ENCODE peak calls at places on chromosomes 12 and 14, in four cellular contexts. One of them, this sample, is unnamed.
A peak's percentile ranks its signal among the peaks of the same experiment; 100 is the strongest.

GRCh38 chr14:77950371-77950770 is 150.5 kb downstream of the ADCK1 start:
- DNase-seq in HS-5: no peak
- DNase-seq in omental fat pad: no peak
- DNase-seq in activated CD4-positive, alpha-beta T cell treated with anti-CD3 and anti-CD28 coated beads for 24 hours: no peak
- DNase-seq in this sample: no peak

GRCh38 chr14:98138666-98139065 is 1133.3 kb downstream of the BCL11B start:
- DNase-seq in HS-5: no peak
- DNase-seq in omental fat pad: no peak
- DNase-seq in activated CD4-positive, alpha-beta T cell treated with anti-CD3 and anti-CD28 coated beads for 24 hours: peak; percentile 39
- DNase-seq in this sample: no peak

GRCh38 chr12:104670439-104671406 is 214.0 kb downstream of the CHST11 start:
- DNase-seq in HS-5: no peak
- DNase-seq in omental fat pad: no peak
- DNase-seq in activated CD4-positive, alpha-beta T cell treated with anti-CD3 and anti-CD28 coated beads for 24 hours: no peak
- DNase-seq in this sample: no peak

GRCh38 chr14:92846162-92846897 is 52.2 kb downstream of the GOLGA5 start:
- DNase-seq in HS-5: peak; percentile 31
- DNase-seq in omental fat pad: no peak
- DNase-seq in activated CD4-positive, alpha-beta T cell treated with anti-CD3 and anti-CD28 coated beads for 24 hours: no peak
- DNase-seq in this sample: no peak

GRCh38 chr12:52837781-52838736 is 3.9 kb upstream of the KRT79 start:
- DNase-seq in HS-5: no peak
- DNase-seq in omental fat pad: no peak
- DNase-seq in activated CD4-positive, alpha-beta T cell treated with anti-CD3 and anti-CD28 coated beads for 24 hours: no peak
- DNase-seq in this sample: no peak

GRCh38 chr14:72513994-72514659 is 379.8 kb downstream of the DPF3 start:
- DNase-seq in HS-5: no peak
- DNase-seq in omental fat pad: no peak
- DNase-seq in activated CD4-positive, alpha-beta T cell treated with anti-CD3 and anti-CD28 coated beads for 24 hours: no peak
- DNase-seq in this sample: no peak

GRCh38 chr12:110105159-110105558 is 19.0 kb upstream of the IFT81 start:
- DNase-seq in HS-5: no peak
- DNase-seq in omental fat pad: no peak
- DNase-seq in activated CD4-positive, alpha-beta T cell treated with anti-CD3 and anti-CD28 coated beads for 24 hours: no peak
- DNase-seq in this sample: no peak

GRCh38 chr12:93100610-93101009 is 171.5 kb upstream of the EEA1 start:
- DNase-seq in HS-5: no peak
- DNase-seq in omental fat pad: no peak
- DNase-seq in activated CD4-positive, alpha-beta T cell treated with anti-CD3 and anti-CD28 coated beads for 24 hours: no peak
- DNase-seq in this sample: no peak

GRCh38 chr12:1884651-1885050 is 33.8 kb downstream of the CACNA2D4 start:
- DNase-seq in HS-5: no peak
- DNase-seq in omental fat pad: no peak
- DNase-seq in activated CD4-positive, alpha-beta T cell treated with anti-CD3 and anti-CD28 coated beads for 24 hours: no peak
- DNase-seq in this sample: no peak

GRCh38 chr12:107374136-107374535 is 280.8 kb upstream of the CRY1 start:
- DNase-seq in HS-5: no peak
- DNase-seq in omental fat pad: no peak
- DNase-seq in activated CD4-positive, alpha-beta T cell treated with anti-CD3 and anti-CD28 coated beads for 24 hours: no peak
- DNase-seq in this sample: no peak

GRCh38 chr12:25958254-25959068 is at the start of gene RASSF8:
- DNase-seq in HS-5: no peak
- DNase-seq in omental fat pad: no peak
- DNase-seq in activated CD4-positive, alpha-beta T cell treated with anti-CD3 and anti-CD28 coated beads for 24 hours: no peak
- DNase-seq in this sample: peak; percentile 53

GRCh38 chr12:2642176-2642892 is 152.4 kb upstream of the FKBP4 start:
- DNase-seq in HS-5: no peak
- DNase-seq in omental fat pad: no peak
- DNase-seq in activated CD4-positive, alpha-beta T cell treated with anti-CD3 and anti-CD28 coated beads for 24 hours: no peak
- DNase-seq in this sample: no peak

GRCh38 chr12:28446031-28446430 is 255.8 kb downstream of the CCDC91 start:
- DNase-seq in HS-5: no peak
- DNase-seq in omental fat pad: no peak
- DNase-seq in activated CD4-positive, alpha-beta T cell treated with anti-CD3 and anti-CD28 coated beads for 24 hours: no peak
- DNase-seq in this sample: no peak

GRCh38 chr14:22039938-22040780 is 366.5 kb upstream of the OR4E1 start:
- DNase-seq in HS-5: no peak
- DNase-seq in omental fat pad: no peak
- DNase-seq in activated CD4-positive, alpha-beta T cell treated with anti-CD3 and anti-CD28 coated beads for 24 hours: peak; percentile 22
- DNase-seq in this sample: no peak

GRCh38 chr14:102500190-102500661 is 9.3 kb downstream of the ANKRD9 start:
- DNase-seq in HS-5: no peak
- DNase-seq in omental fat pad: no peak
- DNase-seq in activated CD4-positive, alpha-beta T cell treated with anti-CD3 and anti-CD28 coated beads for 24 hours: no peak
- DNase-seq in this sample: no peak

GRCh38 chr12:52436000-52436827 is 2.0 kb upstream of the KRT75 start:
- DNase-seq in HS-5: no peak
- DNase-seq in omental fat pad: no peak
- DNase-seq in activated CD4-positive, alpha-beta T cell treated with anti-CD3 and anti-CD28 coated beads for 24 hours: no peak
- DNase-seq in this sample: no peak

GRCh38 chr12:24425601-24425970 is 476.1 kb upstream of the SOX5 start:
- DNase-seq in HS-5: no peak
- DNase-seq in omental fat pad: no peak
- DNase-seq in activated CD4-positive, alpha-beta T cell treated with anti-CD3 and anti-CD28 coated beads for 24 hours: no peak
- DNase-seq in this sample: no peak

GRCh38 chr14:24818054-24818822 is 184.2 kb upstream of the GZMB start:
- DNase-seq in HS-5: no peak
- DNase-seq in omental fat pad: no peak
- DNase-seq in activated CD4-positive, alpha-beta T cell treated with anti-CD3 and anti-CD28 coated beads for 24 hours: no peak
- DNase-seq in this sample: no peak

GRCh38 chr12:50569876-50570275 is 65.1 kb downstream of the DIP2B start:
- DNase-seq in HS-5: no peak
- DNase-seq in omental fat pad: no peak
- DNase-seq in activated CD4-positive, alpha-beta T cell treated with anti-CD3 and anti-CD28 coated beads for 24 hours: no peak
- DNase-seq in this sample: no peak

GRCh38 chr14:99265571-99265970 is 6.4 kb downstream of the BCL11B start:
- DNase-seq in HS-5: no peak
- DNase-seq in omental fat pad: no peak
- DNase-seq in activated CD4-positive, alpha-beta T cell treated with anti-CD3 and anti-CD28 coated beads for 24 hours: no peak
- DNase-seq in this sample: no peak

GRCh38 chr12:15701721-15702156 is 87.4 kb downstream of the EPS8 start:
- DNase-seq in HS-5: no peak
- DNase-seq in omental fat pad: no peak
- DNase-seq in activated CD4-positive, alpha-beta T cell treated with anti-CD3 and anti-CD28 coated beads for 24 hours: no peak
- DNase-seq in this sample: no peak

GRCh38 chr14:69107407-69108003 is 45.4 kb downstream of the DCAF5 start:
- DNase-seq in HS-5: peak; percentile 50
- DNase-seq in omental fat pad: no peak
- DNase-seq in activated CD4-positive, alpha-beta T cell treated with anti-CD3 and anti-CD28 coated beads for 24 hours: no peak
- DNase-seq in this sample: no peak

GRCh38 chr12:90366286-90366685 is 588.7 kb downstream of the CCER1 start:
- DNase-seq in HS-5: peak; percentile 25
- DNase-seq in omental fat pad: no peak
- DNase-seq in activated CD4-positive, alpha-beta T cell treated with anti-CD3 and anti-CD28 coated beads for 24 hours: no peak
- DNase-seq in this sample: no peak

GRCh38 chr12:26848156-26848825 is 15.3 kb upstream of the ITPR2 start:
- DNase-seq in HS-5: peak; percentile 18
- DNase-seq in omental fat pad: no peak
- DNase-seq in activated CD4-positive, alpha-beta T cell treated with anti-CD3 and anti-CD28 coated beads for 24 hours: no peak
- DNase-seq in this sample: no peak

GRCh38 chr12:99911076-99911475 is 73.7 kb downstream of the ANKS1B start:
- DNase-seq in HS-5: peak; percentile 84
- DNase-seq in omental fat pad: no peak
- DNase-seq in activated CD4-positive, alpha-beta T cell treated with anti-CD3 and anti-CD28 coated beads for 24 hours: no peak
- DNase-seq in this sample: peak; percentile 37

This sample was measured in breast epithelium.